ENCODE peak calls at places on chromosomes 13 and 19, in four cellular contexts. F, Q, X and H are unnamed samples.
A peak's percentile ranks its signal among the peaks of the same experiment; 100 is the strongest.

GRCh38 chr19:13681509-13681908 is 82.8 kb upstream of the MRI1 start:
- DNase-seq in X (no peak), Q (no peak), F (no peak), H (no peak)

GRCh38 chr19:53978975-53979801 is 12.2 kb upstream of the CACNG6 start:
- DNase-seq in Q (no peak), F (peak; percentile 56), X (no peak), H (no peak)

GRCh38 chr13:27264181-27264580 is 6.4 kb upstream of the RASL11A start:
- DNase-seq in X (no peak), Q (no peak), F (no peak), H (no peak)

GRCh38 chr13:49499889-49500660 is 4.3 kb downstream of the PHF11 start:
- DNase-seq in Q (no peak), X (no peak), F (no peak), H (peak; percentile 12)

GRCh38 chr19:4967738-4968461 is 1.0 kb upstream of the KDM4B start:
- DNase-seq in F (no peak), X (no peak), Q (no peak), H (no peak)

GRCh38 chr19:30326076-30326710 is 46.0 kb upstream of the ZNF536 start:
- DNase-seq in Q (peak; percentile 42), F (no peak), X (no peak), H (no peak)

GRCh38 chr13:95605426-95606125 is 38.9 kb downstream of the DZIP1 start:
- DNase-seq in Q (no peak), F (no peak), X (no peak), H (no peak)

GRCh38 chr19:16571283-16571682 is 932 bp downstream of the SLC35E1 start:
- DNase-seq in F (no peak), Q (no peak), X (no peak), H (peak; percentile 79)

GRCh38 chr13:44932850-44933251 is 56.4 kb downstream of the NUFIP1 start:
- DNase-seq in F (peak; percentile 11), Q (peak; percentile 30), X (no peak), H (no peak)

GRCh38 chr13:46614582-46614981 is 61.6 kb downstream of the LRCH1 start:
- DNase-seq in X (no peak), F (peak; percentile 61), Q (no peak), H (no peak)

GRCh38 chr19:48964205-48965032 is 690 bp upstream of the FTL start:
- DNase-seq in Q (no peak), F (peak; percentile 83), X (peak; percentile 47), H (no peak)
- TF ChIP-seq POLR2A in Q (no peak), F (peak; percentile 9), X (no peak), H (no peak)

DNA sequence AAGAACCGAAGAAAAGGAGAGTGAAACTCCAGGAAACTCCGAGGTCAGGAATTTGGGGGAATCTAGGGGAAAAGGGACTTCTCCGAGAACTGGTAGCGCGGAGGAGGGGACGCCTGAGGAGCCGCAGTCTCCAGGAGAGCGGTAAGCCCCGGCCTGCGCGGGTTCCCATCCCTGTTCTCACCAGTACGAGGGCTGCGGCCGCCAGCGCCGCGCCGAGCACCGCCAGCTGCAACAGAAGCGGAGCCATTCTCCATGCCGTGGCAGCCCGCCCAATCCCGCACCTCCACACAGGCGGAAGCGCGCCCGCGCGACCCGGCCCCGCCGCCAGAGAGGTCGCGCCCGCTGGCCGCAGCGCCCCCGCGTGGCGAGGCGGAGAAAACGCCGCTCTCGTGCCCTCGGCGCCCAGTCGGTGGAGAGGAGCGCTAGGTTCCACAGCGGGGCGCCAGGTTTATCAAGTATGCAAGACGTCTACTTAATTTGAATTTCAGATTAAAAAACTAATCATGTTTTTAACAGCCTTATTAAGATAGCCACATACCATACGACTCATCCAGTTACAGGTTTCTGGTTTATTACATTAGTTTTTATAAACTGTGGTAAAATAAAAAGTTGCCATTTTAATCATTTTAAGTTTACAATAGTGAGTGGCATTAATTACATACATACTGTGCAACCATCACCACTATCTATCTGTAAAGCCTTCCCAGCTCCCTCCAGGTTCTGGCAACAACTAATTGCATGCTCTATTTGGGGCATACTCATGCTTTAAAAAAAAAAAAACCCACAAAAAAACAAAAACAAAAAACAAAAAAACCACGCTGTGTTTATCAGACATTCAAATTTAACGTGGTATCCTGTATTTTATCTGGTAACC is at the start of gene ALG5:
- DNase-seq in F (peak; percentile 83), Q (peak; percentile 90), X (peak; percentile 93), H (peak; percentile 44)
- TF ChIP-seq POLR2A in F (peak; percentile 87), Q (peak; percentile 72), X (peak; percentile 74), H (peak; percentile 87)

GRCh38 chr19:35741216-35741541 is 1.1 kb downstream of the IGFLR1 start:
- DNase-seq in X (no peak), F (no peak), Q (no peak), H (no peak)

GRCh38 chr19:35739275-35740107 is 2.8 kb downstream of the IGFLR1 start:
- DNase-seq in Q (no peak), F (no peak), X (no peak), H (no peak)

GRCh38 chr19:35740108-35740422 is 2.2 kb downstream of the IGFLR1 start:
- DNase-seq in Q (no peak), F (no peak), X (no peak), H (no peak)

GRCh38 chr19:35742121-35742724 is at the start of gene IGFLR1:
- DNase-seq in X (peak; percentile 67), F (no peak), Q (no peak), H (no peak)

DNA sequence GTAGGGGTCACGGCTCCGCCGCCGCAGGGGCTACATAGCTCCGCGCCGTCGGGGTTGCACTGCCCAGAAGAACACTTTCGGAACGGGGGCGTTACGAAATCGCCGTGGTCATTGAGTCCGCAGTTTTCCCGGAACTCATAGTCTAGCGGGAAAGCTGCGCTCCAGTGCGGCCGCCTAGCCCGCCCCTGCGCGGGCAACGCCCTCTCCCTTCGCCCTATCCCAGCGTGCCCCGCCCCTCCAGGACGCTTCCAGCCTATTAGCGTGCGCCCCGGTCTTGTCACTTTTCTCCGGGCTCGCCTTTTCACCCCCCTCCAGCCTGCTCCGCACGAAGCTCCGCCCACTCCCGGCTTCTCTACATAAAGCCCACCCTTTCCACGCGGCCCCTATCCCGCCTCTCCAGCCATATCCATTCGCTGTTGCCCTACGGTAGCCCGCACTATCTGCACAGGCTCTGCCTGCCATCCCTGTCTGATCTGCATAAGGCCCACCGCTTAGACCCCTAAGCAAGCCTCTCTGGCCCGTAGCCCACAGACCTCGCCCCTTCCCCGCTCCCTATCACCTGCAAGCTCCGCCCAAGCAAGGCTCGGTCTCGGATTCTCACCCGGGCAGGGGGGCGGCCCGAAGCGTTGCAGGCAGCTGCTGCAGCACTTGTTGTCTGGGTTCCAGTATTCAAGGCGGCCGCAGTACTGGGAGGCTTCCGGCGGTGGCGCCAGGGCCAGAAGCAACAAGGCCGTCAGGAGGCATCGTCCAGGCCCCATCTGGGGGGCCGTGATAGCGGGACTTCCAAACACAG is 1.6 kb downstream of the IGFLR1 start:
- DNase-seq in Q (peak; percentile 98), X (peak; percentile 98), F (peak; percentile 97), H (peak; percentile 100)
- TF ChIP-seq POLR2A in Q (peak; percentile 33), X (peak; percentile 52), F (peak; percentile 78), H (peak; percentile 49)

GRCh38 chr19:12035220-12036172 is at the start of gene ZNF433:
- DNase-seq in X (peak; percentile 96), Q (peak; percentile 95), F (no peak), H (peak; percentile 89)
- TF ChIP-seq POLR2A in X (peak; percentile 43), Q (peak; percentile 68), F (no peak), H (peak; percentile 87)

DNA sequence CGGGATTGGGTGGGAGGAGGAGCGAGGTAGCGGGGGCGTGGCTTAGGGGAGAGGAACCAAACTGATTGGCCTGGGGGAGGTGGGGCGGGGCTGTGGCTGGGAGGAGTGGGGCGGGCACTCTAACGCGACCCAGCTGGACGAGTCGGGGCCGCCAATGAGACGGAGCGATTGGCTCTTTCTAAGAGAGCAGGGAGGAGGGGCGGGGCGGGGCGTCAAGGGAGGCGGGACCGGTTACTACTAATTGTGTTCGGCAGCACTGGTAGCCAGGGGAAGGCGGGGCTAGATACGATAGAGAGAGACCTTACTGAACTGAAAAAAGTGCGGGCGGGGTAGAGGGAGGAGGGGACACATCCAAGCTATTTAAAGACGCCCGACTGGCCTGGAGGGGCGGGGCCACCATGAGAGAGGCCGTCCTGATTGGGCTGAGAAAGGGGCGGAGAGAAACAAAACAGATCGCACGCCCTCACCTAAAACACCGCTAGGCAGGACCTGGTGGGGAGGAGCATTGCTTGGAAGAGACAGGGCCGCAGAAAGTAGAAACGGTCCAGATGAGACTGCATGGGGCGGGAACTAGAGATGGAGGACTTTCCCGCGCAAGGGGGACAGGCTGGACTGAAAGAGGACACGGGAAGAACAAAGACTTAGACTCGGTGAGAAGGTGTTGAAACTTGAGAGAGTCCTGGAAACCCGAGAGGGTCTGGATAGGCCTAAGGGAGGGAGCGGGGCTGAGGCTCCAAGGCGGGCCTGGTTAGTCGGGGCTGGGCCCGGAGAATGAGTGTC is at the start of gene KCNC3:
- DNase-seq in F (peak; percentile 100), Q (peak; percentile 98), X (peak; percentile 99), H (peak; percentile 78)
- TF ChIP-seq POLR2A in F (no peak), Q (peak; percentile 72), X (peak; percentile 37), H (no peak)